ENCODE peak calls at places on chromosomes 3 and 15, in four cellular contexts. Z, Q, X and B are unnamed samples.

GRCh38 chr15:77023576-77024272 is 28.8 kb downstream of the PSTPIP1 start:
- DNase-seq in X (peak), Z (no peak), Q (no peak), B (no peak)

GRCh38 chr15:78193731-78194567 is 40.4 kb downstream of the ACSBG1 start:
- DNase-seq in Q (no peak), Z (no peak), X (no peak), B (no peak)

GRCh38 chr3:140292154-140292553 is 357.2 kb downstream of the CLSTN2 start:
- DNase-seq in Z (no peak), Q (no peak), X (no peak), B (no peak)

GRCh38 chr3:131109156-131109555 is 82.5 kb downstream of the NEK11 start:
- DNase-seq in Z (no peak), X (no peak), Q (no peak), B (peak)

GRCh38 chr15:40567111-40567510 is 2.0 kb upstream of the RPUSD2 start:
- DNase-seq in Z (no peak), X (peak), Q (no peak), B (peak)

GRCh38 chr3:17730318-17730967 is 12.0 kb downstream of the TBC1D5 start:
- DNase-seq in Q (no peak), X (no peak), Z (peak), B (peak)

GRCh38 chr3:57048052-57048671 is 12.3 kb upstream of the SPATA12 start:
- DNase-seq in Q (no peak), Z (no peak), X (no peak), B (no peak)

GRCh38 chr3:40398346-40398745 is 11.4 kb downstream of the ENTPD3 start:
- DNase-seq in Q (no peak), X (no peak), Z (no peak), B (no peak)

GRCh38 chr15:36882487-36883108 is 217.8 kb downstream of the MEIS2 start:
- DNase-seq in Z (no peak), Q (peak), X (no peak), B (no peak)

GRCh38 chr15:36883705-36884355 is 216.5 kb downstream of the MEIS2 start:
- DNase-seq in Z (peak), X (peak), Q (peak), B (peak)

GRCh38 chr15:36885709-36886108 is 214.6 kb downstream of the MEIS2 start:
- DNase-seq in X (no peak), Z (no peak), Q (no peak), B (no peak)

GRCh38 chr15:36886135-36887011 is 214.0 kb downstream of the MEIS2 start:
- DNase-seq in X (no peak), Z (no peak), Q (no peak), B (no peak)

DNA sequence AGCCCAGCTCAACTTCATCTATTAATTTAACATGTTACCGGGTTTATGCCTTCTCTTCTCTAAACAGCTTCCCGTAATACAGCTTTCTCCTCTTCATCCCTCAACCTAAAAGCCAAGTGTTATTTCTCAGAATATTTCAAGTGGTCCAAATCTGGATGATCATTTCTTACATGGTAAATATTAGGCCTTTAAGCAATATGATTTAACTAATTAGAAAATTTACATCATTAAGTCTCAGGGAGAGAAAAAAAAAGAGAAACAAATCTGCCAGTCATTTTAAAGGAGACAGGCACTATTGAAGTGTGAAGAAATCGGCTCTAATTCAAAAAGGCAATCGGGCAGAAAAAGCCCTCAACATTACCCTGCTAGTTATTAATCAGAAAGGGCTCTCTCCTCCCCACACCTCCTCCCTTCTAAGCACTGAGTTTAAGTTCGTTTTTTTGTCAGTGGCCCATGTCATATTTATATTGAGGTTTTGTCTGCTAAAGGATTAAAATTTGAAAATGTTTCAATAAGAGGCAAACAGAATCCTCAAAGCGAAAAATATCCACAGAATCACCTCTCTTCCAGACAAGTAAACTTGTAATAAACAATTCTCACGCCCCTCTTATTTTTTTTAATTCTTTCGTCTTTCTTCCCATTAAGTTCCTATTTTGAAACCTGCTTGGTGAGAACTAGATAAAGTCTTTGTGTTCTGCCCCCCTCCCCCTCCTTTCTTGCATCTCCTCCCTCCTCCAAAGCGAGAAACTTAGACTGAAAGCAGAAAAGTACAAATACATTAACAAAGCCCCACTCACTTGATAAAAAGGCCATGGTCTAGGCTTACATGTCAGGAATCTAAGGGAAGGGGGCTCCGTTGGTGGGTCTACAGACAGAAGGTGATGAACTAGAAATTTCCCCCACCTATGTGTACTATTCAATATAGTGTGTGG is 215.7 kb downstream of the MEIS2 start:
- DNase-seq in Q (peak), Z (no peak), X (no peak), B (no peak)
- H3K27ac ChIP-seq in Q (no peak), Z (no peak), X (no peak), B (no peak)

DNA sequence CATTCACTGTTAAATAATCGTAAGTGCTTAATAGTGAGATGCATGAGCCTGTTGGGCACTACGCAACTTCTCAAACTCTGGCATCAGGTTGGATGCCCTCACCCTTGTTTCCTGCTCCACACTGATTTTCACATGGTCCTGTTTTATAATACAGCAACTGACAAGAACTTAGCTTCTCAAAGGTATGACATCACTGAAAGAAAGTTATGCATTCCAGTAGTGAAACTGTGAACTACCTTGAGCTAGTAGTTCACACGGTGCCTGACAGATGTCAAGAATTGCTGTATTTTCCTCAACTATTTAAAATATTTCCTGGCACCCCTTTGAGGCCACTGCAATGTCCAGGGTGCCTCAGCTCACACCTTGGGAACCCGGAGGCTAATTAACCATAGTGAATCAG is 327.5 kb downstream of the RORA start:
- DNase-seq in X (no peak), Z (no peak), Q (no peak), B (no peak)
- H3K23ac ChIP-seq in X (no peak), Z (no peak), Q (no peak), B (no peak)

DNA sequence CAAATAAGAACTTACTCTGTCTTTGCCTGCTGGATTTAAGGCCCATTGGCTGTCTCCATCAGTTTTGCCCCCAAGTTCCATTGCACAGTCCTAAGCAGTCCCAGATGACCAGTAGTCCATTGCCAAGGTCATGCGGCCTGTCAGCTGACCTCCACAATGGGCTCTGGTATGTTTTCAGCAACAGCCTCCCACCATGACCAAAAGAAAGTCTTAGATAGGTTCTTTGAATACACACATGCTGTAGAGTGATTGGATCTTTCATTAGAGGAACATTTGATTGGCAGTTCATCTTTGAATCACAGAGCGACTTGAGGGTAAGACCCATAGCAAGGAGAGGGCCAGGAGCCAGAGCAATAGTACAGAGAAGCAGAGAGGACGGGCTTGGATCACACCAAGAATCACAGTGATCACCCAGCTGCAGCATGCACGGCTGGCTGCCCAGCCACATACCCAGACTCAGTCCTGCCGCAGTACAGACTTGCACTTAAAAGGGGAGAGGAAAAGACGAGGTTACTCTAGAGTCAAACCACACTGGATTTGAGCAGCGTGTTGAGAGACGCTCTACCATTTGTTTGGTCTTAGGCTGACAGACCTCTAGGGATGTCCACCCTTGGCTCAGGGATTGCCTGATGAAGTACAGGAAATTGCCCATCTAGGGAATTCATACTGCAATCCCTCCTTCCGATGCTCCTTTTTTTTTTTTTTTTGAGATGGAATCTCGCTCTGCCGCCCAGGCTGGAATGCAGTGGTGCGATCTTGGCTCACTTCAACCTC is 50.4 kb downstream of the APH1B start:
- DNase-seq in Q (no peak), Z (no peak), X (no peak), B (no peak)
- H3K4me2 ChIP-seq in Q (no peak), Z (no peak), X (no peak), B (no peak)

GRCh38 chr15:64892850-64893403 is 18.8 kb upstream of the ANKDD1A start:
- DNase-seq in Q (no peak), X (peak), Z (no peak), B (no peak)
- H3K27ac ChIP-seq in Q (no peak), X (no peak), Z (no peak), B (no peak)

GRCh38 chr15:90037510-90037860 is 36.4 kb downstream of the ZNF710 start:
- DNase-seq in Z (peak), X (no peak), Q (no peak), B (no peak)
- H3K23ac ChIP-seq in Z (peak), X (no peak), Q (peak), B (no peak)

DNA sequence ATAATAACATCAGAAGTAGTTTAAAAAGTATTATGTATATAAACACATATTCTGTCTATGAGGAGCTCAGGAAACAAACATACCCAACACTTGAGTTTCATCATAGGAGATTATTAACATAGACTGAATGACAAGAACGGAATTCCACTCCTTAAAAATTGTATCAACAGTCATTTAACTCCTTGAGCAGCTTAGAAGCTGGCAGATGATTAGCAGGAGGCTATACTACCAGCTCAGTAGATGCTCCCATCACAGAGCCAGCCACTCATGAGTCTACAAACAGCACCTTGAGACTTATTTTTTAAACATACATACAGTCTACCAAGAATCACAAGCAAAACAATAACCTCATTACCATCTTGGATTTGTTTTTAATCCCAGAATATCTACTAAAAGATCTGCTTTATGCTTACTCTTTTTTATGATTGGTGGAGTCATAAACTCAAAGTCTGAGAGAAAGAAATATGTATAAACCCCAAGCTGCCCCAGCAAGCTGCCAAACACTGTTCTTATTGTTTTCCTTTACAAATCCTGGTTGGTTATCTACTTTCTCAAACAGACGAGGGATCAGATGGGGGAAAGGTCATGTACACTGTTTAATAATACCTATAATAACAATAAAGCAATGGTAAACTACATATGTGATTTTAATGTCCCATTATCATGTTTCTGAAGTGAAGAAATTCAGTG is 59.5 kb downstream of the CBLB start:
- DNase-seq in Q (no peak), Z (no peak), X (no peak), B (no peak)
- H3K4me2 ChIP-seq in Q (no peak), Z (no peak), X (no peak), B (no peak)

DNA sequence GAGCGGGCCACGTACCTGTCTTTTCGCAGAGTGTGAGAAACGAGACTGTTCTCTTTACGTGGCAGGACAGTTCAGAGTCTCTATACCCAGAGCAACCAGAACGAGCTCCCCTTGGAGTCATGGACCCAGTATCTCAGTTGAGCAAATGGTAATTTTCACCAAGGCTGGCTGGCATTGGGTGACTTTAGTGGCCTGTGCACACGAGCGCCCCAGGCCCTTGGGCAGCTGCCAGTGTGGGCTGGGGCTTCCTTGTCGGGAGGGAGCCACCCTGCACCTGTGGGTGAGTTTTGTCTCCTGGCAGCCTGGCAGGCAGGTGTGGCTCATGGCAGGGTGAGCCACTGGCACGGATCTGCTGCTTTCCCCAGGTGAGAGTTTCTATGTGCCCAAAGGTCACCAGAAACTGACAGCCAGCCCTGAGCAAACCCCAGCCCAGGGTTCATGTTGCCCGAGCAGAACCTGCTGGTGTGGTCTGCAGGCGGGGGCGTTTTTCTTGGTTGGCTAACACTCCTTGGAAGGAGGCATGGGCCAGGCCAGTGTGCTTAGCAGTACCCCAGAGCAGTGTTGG is 135.0 kb downstream of the TJP1 start:
- DNase-seq in Q (no peak), Z (no peak), X (no peak), B (no peak)
- H3K27ac ChIP-seq in Q (no peak), Z (no peak), X (no peak), B (no peak)

GRCh38 chr15:48330855-48331795 is at the start of gene DUT:
- DNase-seq in X (peak), Q (peak), Z (peak), B (peak)
- H3K23ac ChIP-seq in X (no peak), Q (peak), Z (peak), B (peak)

GRCh38 chr3:47577583-47578118 is 1.0 kb downstream of the CSPG5 start:
- DNase-seq in Z (no peak), Q (no peak), X (peak), B (no peak)
- H3K4me2 ChIP-seq in Z (peak), Q (peak), X (no peak), B (peak)

GRCh38 chr3:25664066-25664809 is 469 bp downstream of the TOP2B start:
- DNase-seq in X (peak), Q (peak), Z (peak), B (peak)
- H3K27ac ChIP-seq in X (no peak), Q (peak), Z (peak), B (peak)